ENCODE peak calls at places on chromosomes 2 and 18, in four cellular contexts. One of them, this sample, is unnamed.

GRCh38 chr18:10265560-10266235 is 188.7 kb upstream of the APCDD1 start:
- DNase-seq in GM12878: no peak
- DNase-seq in H1: no peak
- DNase-seq in HepG2: no peak
- DNase-seq in this sample: no peak

GRCh38 chr2:174332607-174333001 is 2.1 kb upstream of the SP9 start:
- DNase-seq in GM12878: no peak
- DNase-seq in H1: no peak
- DNase-seq in HepG2: no peak
- DNase-seq in this sample: no peak

GRCh38 chr18:57644540-57644939 is 22.9 kb upstream of the NARS1 start:
- DNase-seq in GM12878: no peak
- DNase-seq in H1: no peak
- DNase-seq in HepG2: no peak
- DNase-seq in this sample: no peak

GRCh38 chr2:67625671-67626070 is 228.5 kb downstream of the ETAA1 start:
- DNase-seq in GM12878: no peak
- DNase-seq in H1: no peak
- DNase-seq in HepG2: no peak
- DNase-seq in this sample: no peak

GRCh38 chr18:59272221-59272888 is 899 bp downstream of the RAX start:
- DNase-seq in GM12878: no peak
- DNase-seq in H1: no peak
- DNase-seq in HepG2: no peak
- DNase-seq in this sample: no peak

GRCh38 chr18:12890500-12890899 is 6.5 kb upstream of the PTPN2 start:
- DNase-seq in GM12878: no peak
- DNase-seq in H1: no peak
- DNase-seq in HepG2: peak
- DNase-seq in this sample: no peak

GRCh38 chr2:75340560-75340959 is 141.2 kb upstream of the TACR1 start:
- DNase-seq in GM12878: no peak
- DNase-seq in H1: no peak
- DNase-seq in HepG2: no peak
- DNase-seq in this sample: no peak

GRCh38 chr2:69291004-69291650 is 95.9 kb downstream of the GFPT1 start:
- DNase-seq in GM12878: no peak
- DNase-seq in H1: no peak
- DNase-seq in HepG2: peak
- DNase-seq in this sample: no peak

GRCh38 chr2:25071962-25072361 is 30.1 kb downstream of the EFR3B start:
- DNase-seq in GM12878: no peak
- DNase-seq in H1: no peak
- DNase-seq in HepG2: no peak
- DNase-seq in this sample: no peak

GRCh38 chr2:17136231-17136630 is 382.0 kb downstream of the RAD51AP2 start:
- DNase-seq in GM12878: no peak
- DNase-seq in H1: no peak
- DNase-seq in HepG2: no peak
- DNase-seq in this sample: no peak

GRCh38 chr18:74840492-74841167 is 243.0 kb downstream of the ZNF407 start:
- DNase-seq in GM12878: no peak
- DNase-seq in H1: no peak
- DNase-seq in HepG2: peak
- DNase-seq in this sample: no peak

GRCh38 chr2:206665251-206665650 is 23.0 kb downstream of the FAM237A start:
- DNase-seq in GM12878: no peak
- DNase-seq in H1: no peak
- DNase-seq in HepG2: no peak
- DNase-seq in this sample: no peak

GRCh38 chr2:246489-247145 is 17.2 kb downstream of the SH3YL1 start:
- DNase-seq in GM12878: no peak
- DNase-seq in H1: no peak
- DNase-seq in HepG2: peak
- DNase-seq in this sample: peak

GRCh38 chr2:217926801-217927200 is 76.0 kb downstream of the TNS1 start:
- DNase-seq in GM12878: no peak
- DNase-seq in H1: no peak
- DNase-seq in HepG2: no peak
- DNase-seq in this sample: no peak

GRCh38 chr18:55401638-55402191 is 186.3 kb downstream of the TCF4 start:
- DNase-seq in GM12878: no peak
- DNase-seq in H1: no peak
- DNase-seq in HepG2: peak
- DNase-seq in this sample: peak

GRCh38 chr2:44543773-44544725 is 182.3 kb downstream of the CAMKMT start:
- DNase-seq in GM12878: no peak
- DNase-seq in H1: peak
- DNase-seq in HepG2: no peak
- DNase-seq in this sample: peak

GRCh38 chr2:178870703-178871102 is 63.5 kb upstream of the TTN start:
- DNase-seq in GM12878: no peak
- DNase-seq in H1: no peak
- DNase-seq in HepG2: no peak
- DNase-seq in this sample: no peak

GRCh38 chr2:111050701-111051376 is 69.9 kb upstream of the BCL2L11 start:
- DNase-seq in GM12878: peak
- DNase-seq in H1: no peak
- DNase-seq in HepG2: peak
- DNase-seq in this sample: no peak

GRCh38 chr2:69253893-69254292 is 133.1 kb downstream of the GFPT1 start:
- DNase-seq in GM12878: no peak
- DNase-seq in H1: no peak
- DNase-seq in HepG2: no peak
- DNase-seq in this sample: no peak

GRCh38 chr2:85799215-85799956 is 45.6 kb downstream of the ATOH8 start:
- DNase-seq in GM12878: no peak
- DNase-seq in H1: no peak
- DNase-seq in HepG2: peak
- DNase-seq in this sample: no peak

GRCh38 chr2:196113061-196113974 is 44.7 kb upstream of the DNAH7 start:
- DNase-seq in GM12878: no peak
- DNase-seq in H1: no peak
- DNase-seq in HepG2: no peak
- DNase-seq in this sample: no peak

GRCh38 chr2:196586511-196586991 is 53.0 kb upstream of the CCDC150 start:
- DNase-seq in GM12878: no peak
- DNase-seq in H1: no peak
- DNase-seq in HepG2: no peak
- DNase-seq in this sample: no peak

GRCh38 chr2:64730551-64731305 is 77.0 kb upstream of the SERTAD2 start:
- DNase-seq in GM12878: peak
- DNase-seq in H1: no peak
- DNase-seq in HepG2: peak
- DNase-seq in this sample: no peak

GRCh38 chr2:85541753-85542457 is 2.9 kb downstream of the MAT2A start:
- DNase-seq in GM12878: no peak
- DNase-seq in H1: no peak
- DNase-seq in HepG2: no peak
- DNase-seq in this sample: no peak

GRCh38 chr2:128644156-128644555 is 325.5 kb upstream of the HS6ST1 start:
- DNase-seq in GM12878: no peak
- DNase-seq in H1: no peak
- DNase-seq in HepG2: no peak
- DNase-seq in this sample: peak

GRCh38 chr2:222882484-222882928 is 21.7 kb downstream of the ACSL3 start:
- DNase-seq in GM12878: no peak
- DNase-seq in H1: no peak
- DNase-seq in HepG2: no peak
- DNase-seq in this sample: no peak

GRCh38 chr2:43034921-43035320 is 191.5 kb downstream of the ZFP36L2 start:
- DNase-seq in GM12878: no peak
- DNase-seq in H1: no peak
- DNase-seq in HepG2: no peak
- DNase-seq in this sample: no peak

GRCh38 chr18:10228380-10228779 is 226.1 kb upstream of the APCDD1 start:
- DNase-seq in GM12878: no peak
- DNase-seq in H1: no peak
- DNase-seq in HepG2: no peak
- DNase-seq in this sample: no peak

GRCh38 chr2:189783451-189783926 is 650 bp downstream of the ORMDL1 start:
- DNase-seq in GM12878: peak
- DNase-seq in H1: no peak
- DNase-seq in HepG2: peak
- DNase-seq in this sample: no peak

GRCh38 chr2:200411831-200412230 is 98.0 kb downstream of the KCTD18 start:
- DNase-seq in GM12878: no peak
- DNase-seq in H1: no peak
- DNase-seq in HepG2: peak
- DNase-seq in this sample: no peak

GRCh38 chr2:229875549-229875948 is 46.3 kb downstream of the TRIP12 start:
- DNase-seq in GM12878: no peak
- DNase-seq in H1: no peak
- DNase-seq in HepG2: no peak
- DNase-seq in this sample: no peak

GRCh38 chr2:128594953-128595677 is 276.4 kb upstream of the HS6ST1 start:
- DNase-seq in GM12878: no peak
- DNase-seq in H1: no peak
- DNase-seq in HepG2: peak
- DNase-seq in this sample: no peak

GRCh38 chr2:240983996-240984498 is 14.4 kb upstream of the SNED1 start:
- DNase-seq in GM12878: no peak
- DNase-seq in H1: no peak
- DNase-seq in HepG2: no peak
- DNase-seq in this sample: no peak

GRCh38 chr2:240981273-240981672 is 17.1 kb upstream of the SNED1 start:
- DNase-seq in GM12878: no peak
- DNase-seq in H1: no peak
- DNase-seq in HepG2: no peak
- DNase-seq in this sample: no peak

GRCh38 chr2:240982821-240983281 is 15.6 kb upstream of the SNED1 start:
- DNase-seq in GM12878: no peak
- DNase-seq in H1: no peak
- DNase-seq in HepG2: no peak
- DNase-seq in this sample: no peak

GRCh38 chr2:240981871-240982800 is 16.3 kb upstream of the SNED1 start:
- DNase-seq in GM12878: no peak
- DNase-seq in H1: no peak
- DNase-seq in HepG2: no peak
- DNase-seq in this sample: no peak

GRCh38 chr2:240983361-240983995 is 14.9 kb upstream of the SNED1 start:
- DNase-seq in GM12878: no peak
- DNase-seq in H1: peak
- DNase-seq in HepG2: no peak
- DNase-seq in this sample: peak
- TF ChIP-seq SUZ12 in GM12878: no peak
- TF ChIP-seq SUZ12 in H1: no peak
- TF ChIP-seq SUZ12 in HepG2: no peak
- TF ChIP-seq SUZ12 in this sample: no peak

DNA sequence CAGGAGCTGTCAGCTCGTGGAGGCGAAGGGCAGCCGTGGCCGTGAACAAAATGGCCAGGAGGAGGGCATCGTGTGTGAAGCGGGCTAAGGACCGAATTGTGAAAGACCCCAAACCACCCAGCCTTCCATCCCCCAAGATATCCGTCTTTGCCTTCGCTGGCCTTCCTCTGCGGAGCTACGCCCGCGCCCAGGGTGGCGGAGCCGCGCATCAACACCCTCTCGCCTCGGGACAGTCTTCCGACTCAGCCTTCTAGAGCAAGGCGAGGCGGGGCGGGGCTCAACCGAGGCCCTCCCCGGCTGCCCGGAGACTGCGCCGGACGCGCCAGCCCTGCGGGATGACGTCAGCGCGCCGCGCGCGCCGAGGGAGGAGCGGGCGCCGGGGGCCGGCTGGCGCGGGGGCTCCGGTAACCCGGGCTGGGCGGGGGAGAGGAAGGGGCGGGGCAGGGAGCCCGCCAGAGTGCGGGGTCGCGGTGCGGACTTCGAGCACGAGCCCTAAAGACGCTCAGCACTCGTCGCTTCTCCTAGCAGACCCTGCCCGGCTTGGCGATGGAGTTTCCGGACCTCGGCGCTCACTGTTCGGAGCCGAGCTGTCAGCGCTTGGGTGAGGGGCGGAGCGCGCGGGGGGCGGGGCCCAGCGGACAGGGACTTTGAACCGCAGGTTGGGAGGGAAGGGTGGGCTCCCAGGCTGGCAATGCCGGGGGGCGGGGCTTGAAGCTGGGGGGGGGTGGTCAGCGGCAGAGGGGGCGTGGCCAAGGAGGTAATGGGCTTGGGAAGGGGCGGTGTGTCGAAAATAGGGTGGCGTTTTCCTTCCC is at the start of gene ZFAND2B:
- DNase-seq in GM12878: peak
- DNase-seq in H1: peak
- DNase-seq in HepG2: peak
- DNase-seq in this sample: peak
- H3K4me3 ChIP-seq in GM12878: peak
- H3K4me3 ChIP-seq in H1: peak
- H3K4me3 ChIP-seq in HepG2: peak
- H3K4me3 ChIP-seq in this sample: peak

DNA sequence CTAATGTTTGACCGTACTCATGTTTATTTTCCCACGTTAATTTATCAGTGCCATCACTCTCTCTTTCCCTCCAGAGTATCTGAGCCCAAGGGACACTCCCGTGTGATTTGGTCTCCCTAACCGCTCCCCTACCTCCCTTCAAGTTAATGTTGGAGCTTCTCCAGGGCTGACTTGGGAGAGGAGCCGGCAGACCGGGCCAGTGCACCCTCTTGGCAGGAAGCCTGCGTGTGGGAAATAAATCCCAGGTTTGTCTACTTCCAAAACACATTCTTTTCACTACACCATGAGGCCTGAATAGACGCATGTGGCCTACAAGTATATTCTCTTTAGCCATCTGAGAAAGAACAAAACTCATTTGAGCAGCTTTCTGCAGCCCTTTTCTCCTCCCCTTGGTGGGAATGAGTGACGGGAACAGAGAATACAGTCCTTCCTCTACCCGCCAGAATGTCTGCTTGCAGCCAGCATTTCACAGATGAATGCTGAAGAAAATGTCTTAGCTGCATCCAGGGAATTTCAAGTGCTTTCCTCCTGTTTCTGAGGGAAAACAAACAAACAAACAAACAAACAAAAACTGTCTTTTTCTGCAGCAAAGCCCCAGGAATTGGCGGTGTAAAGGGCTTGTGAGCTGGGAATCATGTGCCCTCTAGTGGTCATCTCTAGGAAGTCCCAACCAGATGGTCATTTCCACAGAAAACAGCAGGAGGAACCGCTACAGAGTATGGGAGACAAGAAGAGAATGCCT is 41.4 kb upstream of the DAPL1 start:
- DNase-seq in GM12878: no peak
- DNase-seq in H1: peak
- DNase-seq in HepG2: peak
- DNase-seq in this sample: peak
- TF ChIP-seq YY1 in GM12878: peak
- TF ChIP-seq YY1 in H1: no peak
- TF ChIP-seq YY1 in HepG2: no peak
- TF ChIP-seq YY1 in this sample: no peak

DNA sequence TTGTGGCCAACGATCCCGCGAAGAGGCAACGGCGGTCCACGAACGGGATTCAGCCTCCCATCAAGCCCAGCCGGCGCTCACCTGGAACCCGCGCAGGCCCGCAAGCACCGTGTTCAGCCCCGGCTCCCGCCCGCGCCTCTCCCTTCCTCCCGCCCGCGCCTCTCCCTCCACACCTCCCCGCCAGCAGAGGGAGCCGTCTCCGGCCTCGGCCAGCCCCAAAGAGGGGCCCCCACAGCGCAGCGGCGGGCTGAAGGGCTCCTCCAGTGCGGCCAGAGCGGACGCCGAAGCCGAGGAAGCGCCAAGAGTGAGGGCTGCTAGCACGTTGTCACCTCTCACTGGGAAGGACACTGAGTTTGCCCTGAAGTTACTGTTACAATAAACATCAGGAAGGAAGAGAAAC is 55.3 kb upstream of the LAPTM4A start:
- DNase-seq in GM12878: no peak
- DNase-seq in H1: peak
- DNase-seq in HepG2: no peak
- DNase-seq in this sample: no peak
- TF ChIP-seq SUZ12 in GM12878: no peak
- TF ChIP-seq SUZ12 in H1: peak
- TF ChIP-seq SUZ12 in HepG2: no peak
- TF ChIP-seq SUZ12 in this sample: no peak

This sample was measured in NT2/D1.